ENCODE peak calls at places on chromosomes 5 and 9, in six cellular contexts. One of them, this sample, is unnamed. For H3K27me3, the result is how much of the 10 kb centered on the place peaks cover.

GRCh38 chr5:40503438-40503837 is 176.3 kb upstream of the PTGER4 start:
- DNase-seq in spleen: no peak
- DNase-seq in CD4-positive, CD25-positive, alpha-beta regulatory T cell: no peak
- DNase-seq in iPS DF 6.9: no peak
- DNase-seq in tibial nerve: no peak
- DNase-seq in GM23248: no peak
- DNase-seq in this sample: no peak

GRCh38 chr9:2662496-2662895 is 40.9 kb downstream of the VLDLR start:
- DNase-seq in spleen: no peak
- DNase-seq in CD4-positive, CD25-positive, alpha-beta regulatory T cell: no peak
- DNase-seq in iPS DF 6.9: peak
- DNase-seq in tibial nerve: no peak
- DNase-seq in GM23248: no peak
- DNase-seq in this sample: no peak

GRCh38 chr5:141182248-141182647 is at the start of gene PCDHB16:
- DNase-seq in spleen: no peak
- DNase-seq in CD4-positive, CD25-positive, alpha-beta regulatory T cell: no peak
- DNase-seq in iPS DF 6.9: peak
- DNase-seq in tibial nerve: peak
- DNase-seq in GM23248: peak
- DNase-seq in this sample: no peak

GRCh38 chr5:72767289-72768010 is 49.0 kb upstream of the TNPO1 start:
- DNase-seq in spleen: no peak
- DNase-seq in CD4-positive, CD25-positive, alpha-beta regulatory T cell: no peak
- DNase-seq in iPS DF 6.9: no peak
- DNase-seq in tibial nerve: no peak
- DNase-seq in GM23248: peak
- DNase-seq in this sample: no peak

GRCh38 chr9:70228098-70228497 is 30.7 kb upstream of the SMC5 start:
- DNase-seq in spleen: no peak
- DNase-seq in CD4-positive, CD25-positive, alpha-beta regulatory T cell: no peak
- DNase-seq in iPS DF 6.9: no peak
- DNase-seq in tibial nerve: no peak
- DNase-seq in GM23248: no peak
- DNase-seq in this sample: no peak

GRCh38 chr5:118891252-118891651 is 97.1 kb downstream of the DTWD2 start:
- DNase-seq in spleen: no peak
- DNase-seq in CD4-positive, CD25-positive, alpha-beta regulatory T cell: no peak
- DNase-seq in iPS DF 6.9: no peak
- DNase-seq in tibial nerve: no peak
- DNase-seq in GM23248: no peak
- DNase-seq in this sample: no peak

GRCh38 chr5:31901807-31902530 is 263.0 kb downstream of the PDZD2 start:
- DNase-seq in spleen: no peak
- DNase-seq in CD4-positive, CD25-positive, alpha-beta regulatory T cell: no peak
- DNase-seq in iPS DF 6.9: no peak
- DNase-seq in tibial nerve: no peak
- DNase-seq in GM23248: no peak
- DNase-seq in this sample: no peak

GRCh38 chr9:85483214-85483613 is 258.5 kb downstream of the AGTPBP1 start:
- DNase-seq in spleen: no peak
- DNase-seq in CD4-positive, CD25-positive, alpha-beta regulatory T cell: no peak
- DNase-seq in iPS DF 6.9: no peak
- DNase-seq in tibial nerve: no peak
- DNase-seq in GM23248: no peak
- DNase-seq in this sample: no peak

GRCh38 chr9:89598926-89599325 is 5.9 kb upstream of the GADD45G start:
- DNase-seq in spleen: no peak
- DNase-seq in CD4-positive, CD25-positive, alpha-beta regulatory T cell: no peak
- DNase-seq in iPS DF 6.9: no peak
- DNase-seq in tibial nerve: no peak
- DNase-seq in GM23248: no peak
- DNase-seq in this sample: no peak
- H3K27me3 ChIP-seq in spleen: under half
- H3K27me3 ChIP-seq in CD4-positive, CD25-positive, alpha-beta regulatory T cell: under half
- H3K27me3 ChIP-seq in iPS DF 6.9: under half
- H3K27me3 ChIP-seq in tibial nerve: under half
- H3K27me3 ChIP-seq in GM23248: under half
- H3K27me3 ChIP-seq in this sample: under half

GRCh38 chr5:154487541-154487940 is 9.5 kb upstream of the HAND1 start:
- DNase-seq in spleen: peak
- DNase-seq in CD4-positive, CD25-positive, alpha-beta regulatory T cell: no peak
- DNase-seq in iPS DF 6.9: no peak
- DNase-seq in tibial nerve: no peak
- DNase-seq in GM23248: no peak
- DNase-seq in this sample: no peak

GRCh38 chr5:154484393-154484944 is 6.4 kb upstream of the HAND1 start:
- DNase-seq in spleen: no peak
- DNase-seq in CD4-positive, CD25-positive, alpha-beta regulatory T cell: no peak
- DNase-seq in iPS DF 6.9: no peak
- DNase-seq in tibial nerve: no peak
- DNase-seq in GM23248: no peak
- DNase-seq in this sample: no peak

GRCh38 chr5:154486427-154486866 is 8.4 kb upstream of the HAND1 start:
- DNase-seq in spleen: peak
- DNase-seq in CD4-positive, CD25-positive, alpha-beta regulatory T cell: no peak
- DNase-seq in iPS DF 6.9: no peak
- DNase-seq in tibial nerve: no peak
- DNase-seq in GM23248: no peak
- DNase-seq in this sample: peak

GRCh38 chr5:154485092-154485491 is 7.1 kb upstream of the HAND1 start:
- DNase-seq in spleen: no peak
- DNase-seq in CD4-positive, CD25-positive, alpha-beta regulatory T cell: no peak
- DNase-seq in iPS DF 6.9: no peak
- DNase-seq in tibial nerve: no peak
- DNase-seq in GM23248: no peak
- DNase-seq in this sample: no peak

DNA sequence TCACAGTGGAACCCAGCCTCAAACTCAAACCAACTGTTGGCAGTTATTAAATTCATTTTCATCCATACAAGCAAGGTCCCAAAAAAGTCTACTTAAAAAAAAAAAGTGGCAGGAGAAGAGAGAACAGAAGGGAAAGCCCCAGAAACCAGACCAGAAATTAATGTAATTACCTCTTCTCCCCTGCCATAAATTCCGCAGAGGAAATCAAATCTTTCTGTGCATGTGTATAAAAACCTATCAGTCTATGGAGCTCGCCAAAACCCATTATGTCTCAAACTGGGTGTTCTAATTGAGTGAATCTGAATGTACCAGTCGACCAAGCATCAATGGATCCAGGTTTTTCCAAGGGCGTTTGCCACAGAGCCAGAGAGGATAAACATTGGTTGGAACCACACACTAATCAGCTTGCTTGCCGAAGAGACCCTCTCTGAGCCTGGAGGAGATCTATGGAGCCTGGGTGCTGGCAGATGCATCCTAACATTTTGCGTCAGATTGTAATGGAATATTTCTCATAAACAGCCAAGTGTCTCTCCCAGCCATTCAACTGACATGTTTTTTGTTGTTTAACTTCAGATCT is 7.9 kb upstream of the HAND1 start:
- DNase-seq in spleen: no peak
- DNase-seq in CD4-positive, CD25-positive, alpha-beta regulatory T cell: no peak
- DNase-seq in iPS DF 6.9: no peak
- DNase-seq in tibial nerve: no peak
- DNase-seq in GM23248: no peak
- DNase-seq in this sample: no peak
- H3K27me3 ChIP-seq in spleen: half or more
- H3K27me3 ChIP-seq in CD4-positive, CD25-positive, alpha-beta regulatory T cell: half or more
- H3K27me3 ChIP-seq in iPS DF 6.9: half or more
- H3K27me3 ChIP-seq in tibial nerve: half or more
- H3K27me3 ChIP-seq in GM23248: half or more
- H3K27me3 ChIP-seq in this sample: under half

GRCh38 chr9:89174291-89174690 is 4.3 kb downstream of the SHC3 start:
- DNase-seq in spleen: no peak
- DNase-seq in CD4-positive, CD25-positive, alpha-beta regulatory T cell: no peak
- DNase-seq in iPS DF 6.9: no peak
- DNase-seq in tibial nerve: no peak
- DNase-seq in GM23248: no peak
- DNase-seq in this sample: peak

GRCh38 chr9:89177401-89178161 is 1.0 kb downstream of the SHC3 start:
- DNase-seq in spleen: no peak
- DNase-seq in CD4-positive, CD25-positive, alpha-beta regulatory T cell: no peak
- DNase-seq in iPS DF 6.9: no peak
- DNase-seq in tibial nerve: no peak
- DNase-seq in GM23248: peak
- DNase-seq in this sample: no peak

GRCh38 chr9:89178162-89179120 is at the start of gene SHC3:
- DNase-seq in spleen: no peak
- DNase-seq in CD4-positive, CD25-positive, alpha-beta regulatory T cell: no peak
- DNase-seq in iPS DF 6.9: no peak
- DNase-seq in tibial nerve: no peak
- DNase-seq in GM23248: peak
- DNase-seq in this sample: peak

GRCh38 chr9:89177021-89177400 is 1.6 kb downstream of the SHC3 start:
- DNase-seq in spleen: no peak
- DNase-seq in CD4-positive, CD25-positive, alpha-beta regulatory T cell: no peak
- DNase-seq in iPS DF 6.9: no peak
- DNase-seq in tibial nerve: no peak
- DNase-seq in GM23248: peak
- DNase-seq in this sample: no peak

DNA sequence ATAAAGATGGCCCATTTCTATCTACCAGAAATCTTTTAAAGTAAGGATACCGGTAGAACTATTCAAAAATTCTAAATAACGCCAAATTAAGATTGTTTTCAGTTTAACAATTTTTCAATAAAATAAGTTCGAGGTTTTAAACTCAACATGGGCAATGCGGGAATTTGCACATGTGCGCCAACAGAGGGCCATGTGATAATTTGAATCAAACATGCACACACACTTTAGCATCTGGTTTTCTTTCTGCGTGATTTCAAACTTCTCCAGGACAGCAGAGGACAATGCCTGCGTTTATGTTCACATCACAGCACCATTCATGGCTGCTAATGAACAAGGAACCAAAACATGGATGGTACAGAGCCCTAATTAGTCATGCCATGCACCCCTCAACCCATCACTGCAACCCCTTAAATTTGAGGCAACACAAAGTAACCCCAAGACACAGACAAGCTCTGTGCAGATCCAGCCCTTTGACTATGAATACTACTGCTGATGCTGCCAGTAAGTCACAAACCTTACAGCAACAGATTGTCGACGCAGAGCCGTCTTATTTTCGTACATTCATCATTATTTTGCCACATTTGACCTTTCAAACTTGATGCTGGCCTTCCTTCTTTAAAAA is 2.8 kb downstream of the SHC3 start:
- DNase-seq in spleen: no peak
- DNase-seq in CD4-positive, CD25-positive, alpha-beta regulatory T cell: no peak
- DNase-seq in iPS DF 6.9: no peak
- DNase-seq in tibial nerve: no peak
- DNase-seq in GM23248: no peak
- DNase-seq in this sample: no peak
- H3K27me3 ChIP-seq in spleen: under half
- H3K27me3 ChIP-seq in CD4-positive, CD25-positive, alpha-beta regulatory T cell: under half
- H3K27me3 ChIP-seq in iPS DF 6.9: under half
- H3K27me3 ChIP-seq in tibial nerve: under half
- H3K27me3 ChIP-seq in GM23248: under half
- H3K27me3 ChIP-seq in this sample: under half

GRCh38 chr5:174945853-174946252 is 221.5 kb downstream of the MSX2 start:
- DNase-seq in spleen: no peak
- DNase-seq in CD4-positive, CD25-positive, alpha-beta regulatory T cell: no peak
- DNase-seq in iPS DF 6.9: no peak
- DNase-seq in tibial nerve: no peak
- DNase-seq in GM23248: no peak
- DNase-seq in this sample: no peak
- H3K27me3 ChIP-seq in spleen: under half
- H3K27me3 ChIP-seq in CD4-positive, CD25-positive, alpha-beta regulatory T cell: under half
- H3K27me3 ChIP-seq in iPS DF 6.9: under half
- H3K27me3 ChIP-seq in tibial nerve: under half
- H3K27me3 ChIP-seq in GM23248: under half
- H3K27me3 ChIP-seq in this sample: under half